ENCODE peak calls at places on chromosome 13, in nine cellular contexts. Z is WTC11; H is activated effector memory CD4-positive, alpha-beta T cell treated with anti-CD3 and anti-CD28 coated beads, Interleukin-2, amount 50 U/mL, for 16 hours; N is OCI-LY7; F is ecto neural progenitor cell; T is stimulated activated CD4-positive, alpha-beta T cell treated with anti-CD3 and anti-CD28 coated beads, Interleukin-15, amount 100 ng/mL, for 48 hours; Y is GM10248; D is activated naive CD4-positive, alpha-beta T cell treated with anti-CD3 and anti-CD28 coated beads, Interleukin-2, amount 10 ng/mL, durations not matched to agents 7 days and 5 days; Q is HFFc6. V is an unnamed sample.

GRCh38 chr13:52405767-52406494 is at the start of gene THSD1:
- DNase-seq in Z (peak), H (peak), N (no peak), F (peak), T (no peak), Y (peak), D (peak), Q (peak), V (no peak)

GRCh38 chr13:32986552-32986951 is 29.7 kb upstream of the KL start:
- DNase-seq in Z (no peak), H (no peak), N (no peak), F (no peak), T (no peak), Y (no peak), D (no peak), Q (no peak), V (no peak)

GRCh38 chr13:113053376-113053775 is 52.2 kb upstream of the F7 start:
- DNase-seq in Z (no peak), H (no peak), N (no peak), F (no peak), T (no peak), Y (no peak), D (no peak), Q (no peak), V (no peak)

GRCh38 chr13:104984296-104984818 is 1551.1 kb downstream of the EFNB2 start:
- DNase-seq in Z (no peak), H (no peak), N (no peak), F (no peak), T (peak), Y (no peak), D (peak), Q (no peak), V (no peak)

GRCh38 chr13:49022472-49023144 is 46.9 kb downstream of the FNDC3A start:
- DNase-seq in Z (no peak), H (no peak), N (no peak), F (no peak), T (no peak), Y (no peak), D (no peak), Q (peak), V (no peak)

GRCh38 chr13:99265823-99266426 is 7.7 kb upstream of the GPR18 start:
- DNase-seq in Z (no peak), H (no peak), N (peak), F (no peak), T (no peak), Y (peak), D (no peak), Q (peak), V (no peak)

GRCh38 chr13:46571941-46572340 is 19.0 kb downstream of the LRCH1 start:
- DNase-seq in Z (no peak), H (no peak), N (no peak), F (no peak), T (no peak), Y (no peak), D (no peak), Q (no peak), V (no peak)

GRCh38 chr13:31409678-31410356 is 210.0 kb downstream of the B3GLCT start:
- DNase-seq in Z (no peak), H (no peak), N (peak), F (no peak), T (no peak), Y (no peak), D (no peak), Q (peak), V (no peak)

GRCh38 chr13:100340865-100341264 is 247.7 kb downstream of the GGACT start:
- DNase-seq in Z (no peak), H (no peak), N (no peak), F (no peak), T (no peak), Y (no peak), D (no peak), Q (no peak), V (no peak)

GRCh38 chr13:28623782-28624706 is 34.9 kb upstream of the POMP start:
- DNase-seq in Z (no peak), H (no peak), N (no peak), F (no peak), T (no peak), Y (no peak), D (no peak), Q (peak), V (no peak)

GRCh38 chr13:45299194-45299593 is 41.8 kb downstream of the TPT1 start:
- DNase-seq in Z (no peak), H (no peak), N (no peak), F (no peak), T (no peak), Y (no peak), D (no peak), Q (no peak), V (no peak)

GRCh38 chr13:89066868-89067466 is 1395.8 kb downstream of the SLITRK5 start:
- DNase-seq in Z (peak), H (no peak), N (peak), F (no peak), T (no peak), Y (peak), D (peak), Q (no peak), V (no peak)

GRCh38 chr13:110294146-110294545 is 12.8 kb downstream of the COL4A1 start:
- DNase-seq in Z (no peak), H (no peak), N (no peak), F (no peak), T (no peak), Y (no peak), D (no peak), Q (no peak), V (no peak)

GRCh38 chr13:98838776-98839175 is 86.3 kb upstream of the SLC15A1 start:
- DNase-seq in Z (no peak), H (no peak), N (no peak), F (no peak), T (no peak), Y (no peak), D (no peak), Q (no peak), V (no peak)

GRCh38 chr13:40341086-40341471 is 325.4 kb downstream of the FOXO1 start:
- DNase-seq in Z (no peak), H (no peak), N (no peak), F (no peak), T (no peak), Y (no peak), D (no peak), Q (no peak), V (no peak)

GRCh38 chr13:30766234-30766633 is 30.9 kb downstream of the ALOX5AP start:
- DNase-seq in Z (no peak), H (no peak), N (peak), F (no peak), T (no peak), Y (no peak), D (no peak), Q (no peak), V (no peak)

GRCh38 chr13:25803626-25804025 is 248.2 kb downstream of the SHISA2 start:
- DNase-seq in Z (no peak), H (no peak), N (no peak), F (no peak), T (no peak), Y (no peak), D (no peak), Q (no peak), V (no peak)

GRCh38 chr13:86882835-86883234 is 788.3 kb upstream of the SLITRK5 start:
- DNase-seq in Z (no peak), H (no peak), N (no peak), F (no peak), T (no peak), Y (no peak), D (no peak), Q (no peak), V (no peak)

GRCh38 chr13:95106562-95106961 is 194.7 kb downstream of the ABCC4 start:
- DNase-seq in Z (no peak), H (no peak), N (no peak), F (no peak), T (no peak), Y (no peak), D (no peak), Q (no peak), V (no peak)

GRCh38 chr13:48160879-48161278 is 66.0 kb upstream of the MED4 start:
- DNase-seq in Z (no peak), H (no peak), N (no peak), F (no peak), T (no peak), Y (no peak), D (no peak), Q (no peak), V (no peak)

V was measured in hypothalamus.